ENCODE peak calls at places on chromosomes 13 and 19, in seven cellular contexts. Q is nephron progenitor cell, M is HFF-Myc, D is GM06990, I is OCI-LY7, K is uterus, N is neural crest cell. A is an unnamed sample.

GRCh38 chr19:40588110-40588854 is 11.6 kb downstream of the SHKBP1 start:
- DNase-seq in Q (no peak), I (no peak), M (no peak), K (no peak), D (no peak), N (no peak), A (no peak)

GRCh38 chr13:46334008-46334407 is 53.0 kb downstream of the RUBCNL start:
- DNase-seq in I (peak), M (no peak), N (no peak), K (no peak), Q (no peak), D (no peak), A (no peak)

GRCh38 chr13:32645854-32646253 is 59.6 kb downstream of the PDS5B start:
- DNase-seq in D (peak), I (peak), M (no peak), K (no peak), Q (no peak), N (no peak), A (no peak)

GRCh38 chr19:7869453-7869909 is 4.7 kb downstream of the PRR36 start:
- DNase-seq in D (peak), K (peak), N (peak), I (peak), M (no peak), Q (peak), A (no peak)

GRCh38 chr13:103203750-103204330 is 137.6 kb upstream of the SLC10A2 start:
- DNase-seq in D (no peak), N (no peak), M (no peak), K (no peak), I (no peak), Q (no peak), A (no peak)

GRCh38 chr19:38693380-38694223 is 46.2 kb downstream of the ACTN4 start:
- DNase-seq in Q (peak), I (peak), D (no peak), M (peak), K (no peak), N (peak), A (peak)

GRCh38 chr19:51009061-51009891 is 7.9 kb upstream of the KLK8 start:
- DNase-seq in K (no peak), Q (no peak), M (no peak), I (no peak), N (no peak), D (no peak), A (no peak)

GRCh38 chr13:27728271-27728670 is 64.0 kb upstream of the GSX1 start:
- DNase-seq in N (peak), K (no peak), I (no peak), Q (peak), M (no peak), D (no peak), A (no peak)

GRCh38 chr19:11453468-11454341 is 18.3 kb downstream of the PRKCSH start:
- DNase-seq in K (no peak), M (no peak), Q (no peak), D (no peak), N (no peak), I (peak), A (no peak)

GRCh38 chr19:22545751-22546150 is 88.4 kb upstream of the ZNF492 start:
- DNase-seq in D (no peak), K (peak), Q (peak), I (peak), M (peak), N (no peak), A (no peak)

GRCh38 chr13:21673592-21674270 is 2.9 kb downstream of the FGF9 start:
- DNase-seq in M (no peak), N (peak), Q (peak), D (peak), K (no peak), I (peak), A (peak)

GRCh38 chr13:50353651-50354415 is 338.6 kb downstream of the KCNRG start:
- DNase-seq in Q (no peak), K (no peak), D (no peak), M (no peak), N (no peak), I (no peak), A (no peak)

GRCh38 chr19:53942001-53942786 is 20.5 kb upstream of the CACNG8 start:
- DNase-seq in N (peak), I (no peak), M (no peak), K (no peak), Q (peak), D (peak), A (peak)

GRCh38 chr13:35354305-35354704 is 122.2 kb downstream of the MAB21L1 start:
- DNase-seq in I (no peak), K (no peak), N (no peak), M (no peak), Q (no peak), D (no peak), A (no peak)

GRCh38 chr19:40159744-40160143 is 31.5 kb upstream of the MAP3K10 start:
- DNase-seq in N (no peak), I (no peak), D (no peak), M (no peak), Q (no peak), K (no peak), A (no peak)

GRCh38 chr19:58519087-58519354 is 589 bp downstream of the ZBTB45 start:
- DNase-seq in I (peak), D (no peak), Q (peak), M (peak), K (peak), N (peak), A (peak)

GRCh38 chr13:95341441-95341840 is 40.2 kb upstream of the ABCC4 start:
- DNase-seq in N (no peak), K (no peak), I (no peak), Q (no peak), D (no peak), M (no peak), A (no peak)

GRCh38 chr19:2315121-2315817 is 7.3 kb upstream of the LINGO3 start:
- DNase-seq in Q (no peak), I (no peak), M (no peak), D (no peak), K (no peak), N (no peak), A (no peak)

GRCh38 chr13:113089693-113090414 is 15.7 kb upstream of the F7 start:
- DNase-seq in Q (peak), I (no peak), M (no peak), N (no peak), D (no peak), K (no peak), A (no peak)

GRCh38 chr19:539429-540030 is 4.3 kb upstream of the GZMM start:
- DNase-seq in Q (no peak), D (no peak), K (no peak), I (no peak), N (no peak), M (no peak), A (no peak)

GRCh38 chr13:31775686-31776085 is 36.4 kb downstream of the RXFP2 start:
- DNase-seq in K (no peak), D (no peak), I (no peak), N (no peak), M (no peak), Q (no peak), A (no peak)

GRCh38 chr19:351976-352625 is 7.5 kb upstream of the MIER2 start:
- DNase-seq in D (no peak), Q (no peak), N (no peak), K (no peak), M (no peak), I (no peak), A (no peak)

GRCh38 chr19:52640916-52641315 is 2.8 kb upstream of the ZNF83 start:
- DNase-seq in D (peak), K (no peak), M (no peak), Q (peak), I (no peak), N (no peak), A (no peak)

GRCh38 chr13:67231481-67231940 is 1.4 kb upstream of the PCDH9 start:
- DNase-seq in D (no peak), N (no peak), I (peak), Q (no peak), M (no peak), K (no peak), A (no peak)

GRCh38 chr13:33554919-33555791 is 262.8 kb upstream of the RFC3 start:
- DNase-seq in K (no peak), I (no peak), Q (no peak), D (peak), M (no peak), N (no peak), A (no peak)

GRCh38 chr13:26017196-26017921 is 34.5 kb downstream of the SHISA2 start:
- DNase-seq in I (no peak), M (no peak), Q (no peak), K (no peak), D (no peak), N (no peak), A (no peak)

GRCh38 chr19:49421039-49421877 is 2.0 kb downstream of the PTH2 start:
- DNase-seq in K (no peak), M (no peak), D (peak), Q (peak), N (peak), I (peak), A (peak)

GRCh38 chr13:94058821-94059360 is 420.6 kb downstream of the DCT start:
- DNase-seq in M (no peak), Q (no peak), N (no peak), D (no peak), K (no peak), I (no peak), A (no peak)

GRCh38 chr19:756232-756631 is 5.3 kb downstream of the MISP start:
- DNase-seq in N (no peak), M (no peak), D (peak), Q (no peak), K (no peak), I (peak), A (no peak)

GRCh38 chr13:29907670-29908069 is 57.3 kb upstream of the UBL3 start:
- DNase-seq in Q (no peak), I (no peak), D (no peak), K (no peak), N (no peak), M (no peak), A (no peak)

GRCh38 chr19:50331187-50332013 is 2.2 kb upstream of the KCNC3 start:
- DNase-seq in N (no peak), D (peak), K (no peak), Q (peak), I (no peak), M (no peak), A (no peak)

GRCh38 chr19:51086153-51086850 is 3.6 kb upstream of the KLK14 start:
- DNase-seq in Q (no peak), M (no peak), K (no peak), N (no peak), I (no peak), D (no peak), A (no peak)

GRCh38 chr19:14150041-14150769 is 13.8 kb upstream of the ASF1B start:
- DNase-seq in Q (no peak), N (no peak), D (no peak), M (no peak), I (no peak), K (no peak), A (no peak)

GRCh38 chr13:48533986-48534600 is 1.2 kb upstream of the RCBTB2 start:
- DNase-seq in I (no peak), Q (no peak), K (no peak), M (no peak), N (no peak), D (no peak), A (no peak)

GRCh38 chr19:1449467-1450442 is at the start of gene APC2:
- DNase-seq in Q (peak), K (no peak), D (no peak), M (no peak), N (peak), I (peak), A (no peak)

GRCh38 chr13:74132768-74133656 is 1.2 kb downstream of the KLF12 start:
- DNase-seq in Q (peak), I (peak), N (peak), M (no peak), K (peak), D (peak), A (no peak)

GRCh38 chr19:54392078-54392477 is 23.2 kb upstream of the TTYH1 start:
- DNase-seq in Q (no peak), N (no peak), D (no peak), I (no peak), K (no peak), M (no peak), A (no peak)

GRCh38 chr19:53517114-53517741 is 20.7 kb upstream of the ZNF331 start:
- DNase-seq in Q (no peak), M (no peak), N (no peak), D (no peak), K (no peak), I (no peak), A (no peak)

DNA sequence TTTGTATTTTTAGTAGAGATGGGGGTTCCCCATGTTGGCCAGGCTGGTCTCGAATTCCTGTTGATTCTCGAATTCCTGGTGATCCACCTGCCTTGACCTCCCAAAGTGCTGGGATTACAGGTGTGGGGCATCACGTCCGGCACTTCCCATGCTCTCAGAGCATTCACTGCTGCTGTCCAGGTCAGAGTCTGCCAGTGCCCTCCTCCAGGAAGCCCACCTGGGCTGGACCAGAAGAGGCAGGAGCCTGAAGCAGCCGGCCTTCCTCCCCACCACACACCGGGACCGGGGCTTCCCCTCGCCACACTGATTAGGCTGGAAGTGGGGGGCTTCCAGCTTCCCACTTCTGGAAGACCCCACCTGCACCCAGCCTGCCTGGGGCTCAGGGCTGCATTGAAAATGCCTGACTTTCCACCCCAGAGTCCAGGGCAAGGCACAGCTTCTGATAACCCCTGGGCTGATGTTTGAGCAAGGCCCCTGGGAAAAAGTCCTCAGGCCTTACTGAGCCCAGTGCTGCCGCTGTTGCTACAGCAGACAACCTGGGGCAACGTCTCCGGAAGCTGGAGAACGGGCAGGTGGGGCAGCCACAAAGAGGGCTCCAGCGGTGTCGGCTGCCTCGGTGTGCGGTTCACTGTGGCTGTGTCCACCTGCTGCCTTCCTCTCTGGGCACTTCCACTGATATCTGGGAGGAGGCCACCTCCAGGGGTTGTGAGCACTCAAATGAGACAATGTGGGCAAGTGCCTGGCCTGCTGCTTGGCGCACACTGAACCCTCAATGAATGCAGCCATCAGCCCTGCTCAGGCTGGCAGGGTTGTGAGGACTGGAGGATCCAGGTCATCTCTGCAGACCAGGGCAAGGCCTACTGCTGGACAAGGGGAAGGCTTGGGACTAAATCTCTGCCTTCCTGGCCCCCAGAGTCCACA is 22.6 kb downstream of the CEBPA start:
- DNase-seq in M (no peak), D (peak), K (no peak), I (no peak), Q (no peak), N (no peak), A (no peak)
- TF ChIP-seq CTCF in M (no peak), D (no peak), K (no peak), I (no peak), Q (no peak), N (no peak), A (no peak)

GRCh38 chr13:78806457-78806856 is 147.5 kb upstream of the OBI1 start:
- DNase-seq in N (no peak), M (no peak), I (no peak), K (no peak), D (no peak), Q (no peak), A (no peak)
- TF ChIP-seq CTCF in N (peak), M (no peak), I (peak), K (no peak), D (peak), Q (peak), A (peak)

DNA sequence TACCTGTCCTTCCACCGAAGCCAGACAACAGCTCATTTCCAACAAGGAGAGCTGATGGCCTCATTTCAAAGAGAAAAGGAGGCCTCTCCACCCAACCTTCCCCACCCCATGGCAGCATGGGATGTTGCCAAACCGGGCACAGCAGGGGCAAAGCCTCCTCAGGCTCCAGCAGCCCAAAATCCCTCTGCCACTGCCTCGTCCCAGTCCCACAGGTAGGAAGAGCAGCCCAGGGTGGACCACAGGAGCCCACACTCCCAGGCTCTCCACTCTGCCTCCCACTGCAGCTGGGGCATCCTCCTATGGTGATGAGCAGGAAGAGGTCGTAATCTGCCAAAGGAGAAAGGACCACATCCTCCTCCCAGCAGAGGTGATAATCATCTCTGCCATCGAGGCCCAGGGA is 50.9 kb downstream of the PEPD start:
- DNase-seq in N (no peak), Q (no peak), M (no peak), I (no peak), D (no peak), K (no peak), A (no peak)
- TF ChIP-seq CTCF in N (no peak), Q (no peak), M (no peak), I (no peak), D (no peak), K (no peak), A (no peak)

DNA sequence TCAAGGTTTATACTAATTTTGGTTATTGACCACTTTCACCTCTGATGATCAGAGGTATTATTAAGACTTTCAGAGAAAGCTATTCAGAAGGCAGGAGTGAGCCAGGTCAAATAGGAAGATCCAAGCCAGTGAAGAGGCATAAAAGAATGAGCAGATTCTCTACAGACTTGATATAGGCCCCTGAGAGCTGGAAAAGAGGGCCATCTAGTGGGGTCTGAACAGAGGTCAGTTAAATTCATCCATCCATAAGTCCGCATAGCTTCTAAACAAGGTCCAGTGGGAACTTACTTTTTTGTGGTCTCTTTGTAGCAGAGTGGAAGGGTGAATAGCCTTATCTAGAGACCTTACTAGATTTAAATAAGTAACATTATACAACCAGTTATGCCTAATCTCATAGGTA is 126.6 kb upstream of the UFM1 start:
- DNase-seq in I (no peak), M (no peak), N (no peak), Q (peak), K (peak), D (no peak), A (no peak)
- TF ChIP-seq CTCF in I (peak), M (no peak), N (peak), Q (peak), K (peak), D (no peak), A (peak)

GRCh38 chr19:4365341-4365740 is 22.0 kb downstream of the MPND start:
- DNase-seq in K (no peak), D (peak), M (no peak), I (no peak), Q (no peak), N (no peak), A (no peak)
- TF ChIP-seq CTCF in K (no peak), D (no peak), M (no peak), I (no peak), Q (no peak), N (no peak), A (no peak)

GRCh38 chr13:99192480-99192879 is 8.2 kb upstream of the UBAC2 start:
- DNase-seq in M (no peak), K (no peak), D (no peak), Q (no peak), N (no peak), I (no peak), A (no peak)
- TF ChIP-seq CTCF in M (no peak), K (no peak), D (no peak), Q (no peak), N (no peak), I (no peak), A (no peak)

GRCh38 chr13:51435002-51435578 is 17.7 kb downstream of the INTS6 start:
- DNase-seq in I (peak), D (no peak), N (no peak), M (no peak), K (no peak), Q (no peak), A (no peak)

GRCh38 chr13:51426982-51427381 is 25.9 kb downstream of the INTS6 start:
- DNase-seq in Q (no peak), I (no peak), K (no peak), N (no peak), M (no peak), D (no peak), A (no peak)

GRCh38 chr13:51437550-51438127 is 15.2 kb downstream of the INTS6 start:
- DNase-seq in N (no peak), K (no peak), D (no peak), I (no peak), Q (no peak), M (no peak), A (no peak)

GRCh38 chr13:51432576-51432975 is 20.3 kb downstream of the INTS6 start:
- DNase-seq in M (no peak), N (no peak), I (no peak), D (no peak), K (no peak), Q (no peak), A (no peak)
- TF ChIP-seq CTCF in M (no peak), N (no peak), I (peak), D (no peak), K (no peak), Q (no peak), A (no peak)

GRCh38 chr19:5504115-5504514 is 48.9 kb downstream of the ZNRF4 start:
- DNase-seq in D (no peak), N (no peak), I (no peak), M (no peak), Q (no peak), K (no peak), A (no peak)
- TF ChIP-seq CTCF in D (no peak), N (peak), I (peak), M (peak), Q (no peak), K (no peak), A (peak)

DNA sequence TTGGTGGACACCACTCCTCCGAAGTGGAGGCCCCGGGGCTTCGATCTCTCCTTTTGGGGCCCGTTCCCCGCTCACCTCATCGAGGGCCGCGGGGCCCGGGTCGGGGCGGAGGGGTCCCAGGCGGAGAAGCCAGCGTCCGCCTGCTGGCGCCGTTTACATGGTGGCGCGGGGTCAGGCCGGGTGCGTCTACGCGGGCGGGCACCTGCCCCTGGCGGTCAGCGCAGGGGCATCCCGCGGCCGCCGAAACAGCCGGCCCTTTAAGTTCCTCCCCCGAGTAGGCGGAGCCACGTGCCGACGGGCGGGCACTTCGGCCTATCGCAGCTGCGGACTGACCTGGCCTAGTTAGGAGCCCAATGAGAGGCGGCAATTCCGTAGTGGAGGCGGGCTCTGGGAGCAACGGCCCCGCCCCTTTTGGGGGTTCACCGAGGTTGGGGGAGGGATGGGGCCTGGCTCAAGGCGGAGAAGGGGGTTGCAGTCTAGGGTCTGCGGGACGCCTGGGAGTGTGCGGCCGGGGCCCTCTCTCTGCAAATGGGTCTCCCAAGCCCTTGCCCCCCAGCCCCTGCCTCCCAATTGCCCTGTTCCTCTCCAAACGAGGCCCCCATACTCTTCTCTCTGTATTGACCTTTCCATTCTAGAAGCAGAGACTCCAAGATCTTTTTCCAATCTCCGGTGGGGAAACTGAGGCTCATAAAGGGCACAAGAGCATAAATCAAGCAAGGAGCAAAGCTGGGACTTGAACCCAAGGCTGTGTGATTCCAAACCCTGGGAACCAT is at the start of gene ABHD8:
- DNase-seq in I (peak), D (peak), M (peak), Q (peak), K (peak), N (peak), A (peak)
- TF ChIP-seq CTCF in I (peak), D (peak), M (peak), Q (peak), K (peak), N (peak), A (peak)

A was measured in progenitor cell of endocrine pancreas.